ENCODE peak calls at places on chromosomes 11 and 22, in eight cellular contexts. One of them, this sample, is unnamed.

GRCh38 chr11:2586793-2587131 is 113.0 kb downstream of the KCNQ1OT1 start:
- DNase-seq in mammary epithelial cell: no peak
- DNase-seq in tibial artery: peak
- DNase-seq in left ventricle myocardium inferior: no peak
- DNase-seq in tibial nerve: no peak
- DNase-seq in RWPE2: peak
- DNase-seq in brain microvascular endothelial cell: no peak
- DNase-seq in cardiac fibroblast: no peak
- DNase-seq in this sample: no peak

GRCh38 chr11:103585911-103586310 is 450.5 kb upstream of the DDI1 start:
- DNase-seq in mammary epithelial cell: no peak
- DNase-seq in tibial artery: no peak
- DNase-seq in left ventricle myocardium inferior: no peak
- DNase-seq in tibial nerve: no peak
- DNase-seq in RWPE2: no peak
- DNase-seq in brain microvascular endothelial cell: no peak
- DNase-seq in cardiac fibroblast: no peak
- DNase-seq in this sample: no peak

GRCh38 chr11:40924915-40925314 is 534.5 kb downstream of the LRRC4C start:
- DNase-seq in mammary epithelial cell: peak
- DNase-seq in tibial artery: no peak
- DNase-seq in left ventricle myocardium inferior: no peak
- DNase-seq in tibial nerve: no peak
- DNase-seq in RWPE2: no peak
- DNase-seq in brain microvascular endothelial cell: no peak
- DNase-seq in cardiac fibroblast: no peak
- DNase-seq in this sample: peak

GRCh38 chr11:67996622-67997459 is 7.1 kb downstream of the UNC93B1 start:
- DNase-seq in mammary epithelial cell: no peak
- DNase-seq in tibial artery: no peak
- DNase-seq in left ventricle myocardium inferior: peak
- DNase-seq in tibial nerve: no peak
- DNase-seq in RWPE2: peak
- DNase-seq in brain microvascular endothelial cell: peak
- DNase-seq in cardiac fibroblast: peak
- DNase-seq in this sample: peak

GRCh38 chr11:64357904-64358535 is 942 bp upstream of the RPS6KA4 start:
- DNase-seq in mammary epithelial cell: peak
- DNase-seq in tibial artery: no peak
- DNase-seq in left ventricle myocardium inferior: no peak
- DNase-seq in tibial nerve: no peak
- DNase-seq in RWPE2: peak
- DNase-seq in brain microvascular endothelial cell: no peak
- DNase-seq in cardiac fibroblast: peak
- DNase-seq in this sample: peak

GRCh38 chr11:36071917-36072500 is 128.1 kb downstream of the LDLRAD3 start:
- DNase-seq in mammary epithelial cell: no peak
- DNase-seq in tibial artery: no peak
- DNase-seq in left ventricle myocardium inferior: no peak
- DNase-seq in tibial nerve: no peak
- DNase-seq in RWPE2: no peak
- DNase-seq in brain microvascular endothelial cell: no peak
- DNase-seq in cardiac fibroblast: no peak
- DNase-seq in this sample: no peak

GRCh38 chr11:40867991-40868685 is 591.3 kb downstream of the LRRC4C start:
- DNase-seq in mammary epithelial cell: no peak
- DNase-seq in tibial artery: no peak
- DNase-seq in left ventricle myocardium inferior: no peak
- DNase-seq in tibial nerve: no peak
- DNase-seq in RWPE2: no peak
- DNase-seq in brain microvascular endothelial cell: no peak
- DNase-seq in cardiac fibroblast: no peak
- DNase-seq in this sample: peak

GRCh38 chr11:95991545-95991944 is 67.6 kb upstream of the MTMR2 start:
- DNase-seq in mammary epithelial cell: no peak
- DNase-seq in tibial artery: no peak
- DNase-seq in left ventricle myocardium inferior: no peak
- DNase-seq in tibial nerve: no peak
- DNase-seq in RWPE2: no peak
- DNase-seq in brain microvascular endothelial cell: no peak
- DNase-seq in cardiac fibroblast: no peak
- DNase-seq in this sample: no peak

GRCh38 chr22:32764330-32765116 is 37.0 kb upstream of the TIMP3 start:
- DNase-seq in mammary epithelial cell: peak
- DNase-seq in tibial artery: peak
- DNase-seq in left ventricle myocardium inferior: peak
- DNase-seq in tibial nerve: peak
- DNase-seq in RWPE2: no peak
- DNase-seq in brain microvascular endothelial cell: peak
- DNase-seq in cardiac fibroblast: peak
- DNase-seq in this sample: peak

GRCh38 chr22:33274214-33274828 is 216.1 kb upstream of the SYN3 start:
- DNase-seq in mammary epithelial cell: peak
- DNase-seq in tibial artery: no peak
- DNase-seq in left ventricle myocardium inferior: no peak
- DNase-seq in tibial nerve: no peak
- DNase-seq in RWPE2: no peak
- DNase-seq in brain microvascular endothelial cell: no peak
- DNase-seq in cardiac fibroblast: peak
- DNase-seq in this sample: no peak

GRCh38 chr22:17130199-17130598 is 9.0 kb upstream of the TMEM121B start:
- DNase-seq in mammary epithelial cell: no peak
- DNase-seq in tibial artery: no peak
- DNase-seq in left ventricle myocardium inferior: no peak
- DNase-seq in tibial nerve: no peak
- DNase-seq in RWPE2: no peak
- DNase-seq in brain microvascular endothelial cell: no peak
- DNase-seq in cardiac fibroblast: no peak
- DNase-seq in this sample: no peak

GRCh38 chr11:3132831-3133455 is 32.2 kb downstream of the OSBPL5 start:
- DNase-seq in mammary epithelial cell: no peak
- DNase-seq in tibial artery: no peak
- DNase-seq in left ventricle myocardium inferior: peak
- DNase-seq in tibial nerve: no peak
- DNase-seq in RWPE2: peak
- DNase-seq in brain microvascular endothelial cell: no peak
- DNase-seq in cardiac fibroblast: no peak
- DNase-seq in this sample: no peak

GRCh38 chr11:133040289-133040893 is 491.9 kb downstream of the OPCML start:
- DNase-seq in mammary epithelial cell: peak
- DNase-seq in tibial artery: no peak
- DNase-seq in left ventricle myocardium inferior: no peak
- DNase-seq in tibial nerve: no peak
- DNase-seq in RWPE2: peak
- DNase-seq in brain microvascular endothelial cell: no peak
- DNase-seq in cardiac fibroblast: no peak
- DNase-seq in this sample: peak

GRCh38 chr11:133041928-133042890 is 490.1 kb downstream of the OPCML start:
- DNase-seq in mammary epithelial cell: no peak
- DNase-seq in tibial artery: no peak
- DNase-seq in left ventricle myocardium inferior: no peak
- DNase-seq in tibial nerve: no peak
- DNase-seq in RWPE2: no peak
- DNase-seq in brain microvascular endothelial cell: no peak
- DNase-seq in cardiac fibroblast: no peak
- DNase-seq in this sample: no peak

GRCh38 chr11:133038850-133039249 is 493.5 kb downstream of the OPCML start:
- DNase-seq in mammary epithelial cell: no peak
- DNase-seq in tibial artery: no peak
- DNase-seq in left ventricle myocardium inferior: no peak
- DNase-seq in tibial nerve: no peak
- DNase-seq in RWPE2: no peak
- DNase-seq in brain microvascular endothelial cell: no peak
- DNase-seq in cardiac fibroblast: no peak
- DNase-seq in this sample: peak

GRCh38 chr11:133041165-133041564 is 491.1 kb downstream of the OPCML start:
- DNase-seq in mammary epithelial cell: no peak
- DNase-seq in tibial artery: no peak
- DNase-seq in left ventricle myocardium inferior: no peak
- DNase-seq in tibial nerve: no peak
- DNase-seq in RWPE2: no peak
- DNase-seq in brain microvascular endothelial cell: no peak
- DNase-seq in cardiac fibroblast: no peak
- DNase-seq in this sample: no peak
- TF ChIP-seq CTCF in mammary epithelial cell: no peak
- TF ChIP-seq CTCF in tibial artery: no peak
- TF ChIP-seq CTCF in left ventricle myocardium inferior: no peak
- TF ChIP-seq CTCF in tibial nerve: no peak
- TF ChIP-seq CTCF in RWPE2: no peak
- TF ChIP-seq CTCF in brain microvascular endothelial cell: peak
- TF ChIP-seq CTCF in cardiac fibroblast: no peak
- TF ChIP-seq CTCF in this sample: no peak

DNA sequence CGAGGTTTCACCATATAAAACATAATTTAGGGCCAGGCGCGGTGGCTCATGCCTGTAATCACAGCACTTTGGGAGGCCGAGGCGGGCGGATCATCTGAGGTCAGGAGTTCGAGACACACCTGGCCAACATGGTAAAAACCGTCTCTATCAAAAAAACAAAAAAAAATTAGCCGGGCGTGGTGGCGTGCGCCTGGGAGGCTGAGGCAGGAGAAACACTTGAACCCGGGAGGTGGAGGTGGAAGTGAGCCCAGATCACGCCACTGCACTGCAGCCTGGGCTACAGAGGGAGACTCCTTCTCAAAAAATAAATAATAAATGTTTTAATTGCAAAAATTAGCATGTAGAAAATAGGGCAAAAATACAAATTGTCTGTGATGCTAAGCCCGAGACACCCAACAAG is 993 bp upstream of the SFI1 start:
- DNase-seq in mammary epithelial cell: no peak
- DNase-seq in tibial artery: no peak
- DNase-seq in left ventricle myocardium inferior: no peak
- DNase-seq in tibial nerve: no peak
- DNase-seq in RWPE2: no peak
- DNase-seq in brain microvascular endothelial cell: no peak
- DNase-seq in cardiac fibroblast: no peak
- DNase-seq in this sample: no peak
- H3K4me3 ChIP-seq in mammary epithelial cell: peak
- H3K4me3 ChIP-seq in tibial artery: peak
- H3K4me3 ChIP-seq in left ventricle myocardium inferior: peak
- H3K4me3 ChIP-seq in tibial nerve: peak
- H3K4me3 ChIP-seq in RWPE2: peak
- H3K4me3 ChIP-seq in brain microvascular endothelial cell: no peak
- H3K4me3 ChIP-seq in cardiac fibroblast: peak
- H3K4me3 ChIP-seq in this sample: peak

GRCh38 chr11:17683378-17684161 is 35.8 kb upstream of the MYOD1 start:
- DNase-seq in mammary epithelial cell: peak
- DNase-seq in tibial artery: no peak
- DNase-seq in left ventricle myocardium inferior: no peak
- DNase-seq in tibial nerve: no peak
- DNase-seq in RWPE2: no peak
- DNase-seq in brain microvascular endothelial cell: peak
- DNase-seq in cardiac fibroblast: peak
- DNase-seq in this sample: peak
- TF ChIP-seq CTCF in mammary epithelial cell: no peak
- TF ChIP-seq CTCF in tibial artery: no peak
- TF ChIP-seq CTCF in left ventricle myocardium inferior: no peak
- TF ChIP-seq CTCF in tibial nerve: no peak
- TF ChIP-seq CTCF in RWPE2: no peak
- TF ChIP-seq CTCF in brain microvascular endothelial cell: no peak
- TF ChIP-seq CTCF in cardiac fibroblast: no peak
- TF ChIP-seq CTCF in this sample: no peak

GRCh38 chr11:129861702-129862107 is 33.7 kb downstream of the NFRKB start:
- DNase-seq in mammary epithelial cell: peak
- DNase-seq in tibial artery: no peak
- DNase-seq in left ventricle myocardium inferior: peak
- DNase-seq in tibial nerve: no peak
- DNase-seq in RWPE2: peak
- DNase-seq in brain microvascular endothelial cell: peak
- DNase-seq in cardiac fibroblast: peak
- DNase-seq in this sample: peak

GRCh38 chr11:129864811-129865210 is 30.6 kb downstream of the NFRKB start:
- DNase-seq in mammary epithelial cell: no peak
- DNase-seq in tibial artery: no peak
- DNase-seq in left ventricle myocardium inferior: no peak
- DNase-seq in tibial nerve: no peak
- DNase-seq in RWPE2: no peak
- DNase-seq in brain microvascular endothelial cell: no peak
- DNase-seq in cardiac fibroblast: no peak
- DNase-seq in this sample: no peak

GRCh38 chr11:129866328-129866727 is 29.1 kb downstream of the NFRKB start:
- DNase-seq in mammary epithelial cell: no peak
- DNase-seq in tibial artery: no peak
- DNase-seq in left ventricle myocardium inferior: no peak
- DNase-seq in tibial nerve: no peak
- DNase-seq in RWPE2: no peak
- DNase-seq in brain microvascular endothelial cell: no peak
- DNase-seq in cardiac fibroblast: no peak
- DNase-seq in this sample: no peak

GRCh38 chr11:129865701-129866100 is 29.7 kb downstream of the NFRKB start:
- DNase-seq in mammary epithelial cell: no peak
- DNase-seq in tibial artery: no peak
- DNase-seq in left ventricle myocardium inferior: no peak
- DNase-seq in tibial nerve: no peak
- DNase-seq in RWPE2: no peak
- DNase-seq in brain microvascular endothelial cell: no peak
- DNase-seq in cardiac fibroblast: no peak
- DNase-seq in this sample: no peak

GRCh38 chr11:129862123-129862522 is 33.3 kb downstream of the NFRKB start:
- DNase-seq in mammary epithelial cell: no peak
- DNase-seq in tibial artery: no peak
- DNase-seq in left ventricle myocardium inferior: no peak
- DNase-seq in tibial nerve: no peak
- DNase-seq in RWPE2: no peak
- DNase-seq in brain microvascular endothelial cell: no peak
- DNase-seq in cardiac fibroblast: no peak
- DNase-seq in this sample: no peak
- H3K4me3 ChIP-seq in mammary epithelial cell: no peak
- H3K4me3 ChIP-seq in tibial artery: no peak
- H3K4me3 ChIP-seq in left ventricle myocardium inferior: no peak
- H3K4me3 ChIP-seq in tibial nerve: no peak
- H3K4me3 ChIP-seq in RWPE2: no peak
- H3K4me3 ChIP-seq in brain microvascular endothelial cell: no peak
- H3K4me3 ChIP-seq in cardiac fibroblast: no peak
- H3K4me3 ChIP-seq in this sample: no peak

DNA sequence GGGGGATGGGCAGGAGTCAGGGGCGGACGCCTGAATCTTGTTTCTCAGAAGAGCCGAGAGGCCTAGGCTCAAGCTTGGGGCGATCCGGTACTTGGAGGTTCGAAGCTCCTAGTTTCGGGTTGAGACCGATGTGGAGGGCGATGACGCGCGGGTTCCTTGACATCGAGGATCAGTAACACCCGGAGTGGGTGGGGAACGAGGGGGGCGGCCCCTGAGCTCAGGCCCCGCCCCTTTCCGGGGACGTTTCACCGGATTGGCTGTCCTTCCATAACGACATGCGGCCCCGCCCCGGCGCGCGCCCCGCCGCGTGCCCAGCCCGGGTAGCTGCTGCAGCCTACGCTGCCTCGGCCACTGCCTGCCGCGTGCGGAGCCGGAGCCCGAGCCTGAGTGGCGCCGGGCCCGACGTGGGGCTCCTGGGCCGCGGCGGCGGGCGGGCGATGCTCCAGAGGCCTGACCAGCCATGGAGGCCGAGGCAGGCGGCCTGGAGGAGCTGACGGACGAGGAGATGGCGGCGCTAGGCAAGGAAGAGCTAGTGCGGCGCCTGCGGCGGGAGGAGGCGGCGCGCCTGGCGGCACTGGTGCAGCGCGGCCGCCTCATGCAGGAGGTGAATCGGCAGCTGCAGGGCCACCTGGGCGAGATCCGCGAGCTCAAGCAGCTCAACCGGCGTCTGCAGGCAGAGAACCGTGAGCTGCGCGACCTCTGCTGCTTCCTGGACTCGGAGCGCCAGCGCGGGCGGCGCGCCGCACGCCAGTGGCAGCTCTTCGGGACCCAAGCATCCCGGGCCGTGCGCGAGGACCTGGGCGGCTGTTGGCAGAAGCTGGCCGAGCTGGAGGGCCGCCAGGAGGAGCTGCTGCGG is at the start of gene CCDC85B:
- DNase-seq in mammary epithelial cell: peak
- DNase-seq in tibial artery: peak
- DNase-seq in left ventricle myocardium inferior: peak
- DNase-seq in tibial nerve: peak
- DNase-seq in RWPE2: peak
- DNase-seq in brain microvascular endothelial cell: peak
- DNase-seq in cardiac fibroblast: peak
- DNase-seq in this sample: peak
- TF ChIP-seq CTCF in mammary epithelial cell: no peak
- TF ChIP-seq CTCF in tibial artery: peak
- TF ChIP-seq CTCF in left ventricle myocardium inferior: peak
- TF ChIP-seq CTCF in tibial nerve: no peak
- TF ChIP-seq CTCF in RWPE2: peak
- TF ChIP-seq CTCF in brain microvascular endothelial cell: peak
- TF ChIP-seq CTCF in cardiac fibroblast: no peak
- TF ChIP-seq CTCF in this sample: no peak

This sample was measured in epithelial cell of esophagus.